ENCODE peak calls at places on chromosomes 12 and 14, in five cellular contexts. X is mesenchymal stem cell, N is IMR-90, E is H9, C is trophoblast cell. Y is an unnamed sample.

GRCh38 chr14:51597511-51597920 is 54.2 kb upstream of the FRMD6 start:
- DNase-seq in C (no peak), N (peak), X (peak), E (no peak), Y (no peak)

GRCh38 chr14:54121461-54121860 is 164.8 kb upstream of the BMP4 start:
- DNase-seq in N (no peak), C (no peak), E (no peak), X (no peak), Y (no peak)

GRCh38 chr14:68937790-68938514 is 41.1 kb downstream of the ACTN1 start:
- DNase-seq in X (no peak), E (peak), C (no peak), N (no peak), Y (no peak)

GRCh38 chr12:6925543-6926279 is 2.0 kb upstream of the ATN1 start:
- DNase-seq in X (peak), E (peak), N (peak), C (no peak), Y (peak)

GRCh38 chr14:104787736-104788532 is 7.6 kb downstream of the AKT1 start:
- DNase-seq in C (peak), E (no peak), X (no peak), N (no peak), Y (no peak)

GRCh38 chr12:17992002-17992656 is 97.9 kb downstream of the RERGL start:
- DNase-seq in E (no peak), C (peak), N (peak), X (peak), Y (peak)

GRCh38 chr14:29805415-29806123 is 122.1 kb downstream of the PRKD1 start:
- DNase-seq in X (peak), C (no peak), E (no peak), N (peak), Y (no peak)

GRCh38 chr12:125852116-125852515 is 786.9 kb downstream of the AACS start:
- DNase-seq in N (no peak), C (peak), E (no peak), X (no peak), Y (no peak)

GRCh38 chr14:97415907-97416306 is 618.7 kb downstream of the VRK1 start:
- DNase-seq in X (no peak), N (no peak), C (no peak), E (no peak), Y (no peak)

GRCh38 chr14:22979748-22980392 is 2.5 kb downstream of the AJUBA start:
- DNase-seq in E (no peak), C (no peak), N (no peak), X (no peak), Y (no peak)

GRCh38 chr14:67695394-67695949 is at the start of gene RDH11:
- DNase-seq in X (peak), E (peak), N (peak), C (peak), Y (peak)

GRCh38 chr14:100715332-100715731 is 11.4 kb upstream of the DLK1 start:
- DNase-seq in E (no peak), C (no peak), X (no peak), N (no peak), Y (no peak)

GRCh38 chr14:75334191-75335051 is 55.8 kb downstream of the FOS start:
- DNase-seq in E (no peak), X (peak), C (no peak), N (peak), Y (no peak)

GRCh38 chr14:100165376-100165775 is 5.9 kb upstream of the DEGS2 start:
- DNase-seq in E (peak), X (no peak), C (no peak), N (no peak), Y (no peak)

GRCh38 chr12:2387051-2387834 is 334.5 kb downstream of the CACNA1C start:
- DNase-seq in C (no peak), E (peak), N (peak), X (no peak), Y (no peak)

GRCh38 chr12:110721570-110721969 is 21.1 kb downstream of the PPP1CC start:
- DNase-seq in E (no peak), N (no peak), C (no peak), X (no peak), Y (no peak)

GRCh38 chr12:63154560-63154959 is 3.6 kb upstream of the AVPR1A start:
- DNase-seq in C (no peak), N (no peak), X (no peak), E (no peak), Y (no peak)

GRCh38 chr12:49548822-49549648 is 10.2 kb downstream of the KCNH3 start:
- DNase-seq in C (no peak), X (peak), E (peak), N (no peak), Y (peak)

GRCh38 chr12:93378373-93379310 is 917 bp downstream of the NUDT4 start:
- DNase-seq in C (peak), E (peak), X (peak), N (peak), Y (peak)

GRCh38 chr12:69341328-69341727 is 6.9 kb upstream of the LYZ start:
- DNase-seq in N (no peak), X (no peak), E (no peak), C (no peak), Y (no peak)

GRCh38 chr14:76050797-76051392 is 65.3 kb downstream of the IFT43 start:
- DNase-seq in E (no peak), N (peak), X (peak), C (peak), Y (peak)

GRCh38 chr14:99971929-99972747 is 93.1 kb upstream of the EVL start:
- DNase-seq in E (no peak), C (no peak), X (peak), N (peak), Y (peak)

GRCh38 chr12:56935752-56936151 is 1.5 kb upstream of the SDR9C7 start:
- DNase-seq in E (peak), N (no peak), X (no peak), C (no peak), Y (no peak)

GRCh38 chr12:123940627-123940966 is 32.0 kb downstream of the CCDC92 start:
- DNase-seq in E (no peak), N (no peak), C (no peak), X (no peak), Y (no peak)

GRCh38 chr12:123942277-123942653 is 30.4 kb downstream of the CCDC92 start:
- DNase-seq in E (no peak), X (peak), N (peak), C (no peak), Y (no peak)

GRCh38 chr12:123942911-123943648 is 29.6 kb downstream of the CCDC92 start:
- DNase-seq in N (peak), E (no peak), C (no peak), X (no peak), Y (no peak)

GRCh38 chr12:123941000-123941399 is 31.6 kb downstream of the CCDC92 start:
- DNase-seq in C (no peak), E (no peak), X (no peak), N (no peak), Y (no peak)

GRCh38 chr12:123941485-123942276 is 30.9 kb downstream of the CCDC92 start:
- DNase-seq in N (no peak), X (no peak), C (no peak), E (no peak), Y (no peak)
- H3K27ac ChIP-seq in N (no peak), X (peak), C (no peak), E (no peak), Y (no peak)

GRCh38 chr12:58919271-58920101 is 818 bp downstream of the LRIG3 start:
- DNase-seq in X (peak), E (peak), C (peak), N (peak), Y (peak)
- H4K91ac ChIP-seq in X (peak), E (no peak), C (peak), N (peak), Y (no peak)

GRCh38 chr12:67648306-67649164 is at the start of gene DYRK2:
- DNase-seq in X (peak), E (peak), C (peak), N (peak), Y (peak)
- H3K14ac ChIP-seq in X (peak), E (peak), C (peak), N (peak), Y (peak)

GRCh38 chr12:14803830-14804160 is 325 bp downstream of the C12orf60 start:
- DNase-seq in X (no peak), N (no peak), E (no peak), C (no peak), Y (no peak)
- H3K27ac ChIP-seq in X (peak), N (peak), E (no peak), C (peak), Y (peak)

Y was measured in neuronal stem cell.